ENCODE peak calls at places on chromosomes 6 and 20, in six cellular contexts. One of them, this sample, is unnamed.

GRCh38 chr20:45441746-45442145 is 25.8 kb downstream of the PIGT start:
- DNase-seq in iPS DF 6.9: no peak
- DNase-seq in HS-5: no peak
- DNase-seq in IMR-90: no peak
- DNase-seq in stimulated activated CD4-positive, alpha-beta T cell treated with anti-CD3 and anti-CD28 coated beads, Interleukin-15, amount 100 ng/mL, for 1 hour: no peak
- DNase-seq in GOT3: no peak
- DNase-seq in this sample: no peak

GRCh38 chr6:85594197-85594930 is 706 bp upstream of the SNX14 start:
- DNase-seq in GOT3: no peak
- DNase-seq in stimulated activated CD4-positive, alpha-beta T cell treated with anti-CD3 and anti-CD28 coated beads, Interleukin-15, amount 100 ng/mL, for 1 hour: peak; percentile 13
- DNase-seq in iPS DF 6.9: no peak
- DNase-seq in IMR-90: peak; percentile 30
- DNase-seq in HS-5: peak; percentile 13
- DNase-seq in this sample: peak; percentile 67

GRCh38 chr6:118912646-118913045 is 18.7 kb downstream of the ASF1A start:
- DNase-seq in IMR-90: no peak
- DNase-seq in iPS DF 6.9: no peak
- DNase-seq in stimulated activated CD4-positive, alpha-beta T cell treated with anti-CD3 and anti-CD28 coated beads, Interleukin-15, amount 100 ng/mL, for 1 hour: no peak
- DNase-seq in HS-5: no peak
- DNase-seq in GOT3: no peak
- DNase-seq in this sample: no peak

GRCh38 chr20:25233016-25233772 is 14.7 kb upstream of the PYGB start:
- DNase-seq in HS-5: no peak
- DNase-seq in IMR-90: peak; percentile 65
- DNase-seq in GOT3: no peak
- DNase-seq in iPS DF 6.9: no peak
- DNase-seq in stimulated activated CD4-positive, alpha-beta T cell treated with anti-CD3 and anti-CD28 coated beads, Interleukin-15, amount 100 ng/mL, for 1 hour: no peak
- DNase-seq in this sample: peak; percentile 86

GRCh38 chr6:25862199-25862598 is 11.8 kb downstream of the SLC17A3 start:
- DNase-seq in stimulated activated CD4-positive, alpha-beta T cell treated with anti-CD3 and anti-CD28 coated beads, Interleukin-15, amount 100 ng/mL, for 1 hour: no peak
- DNase-seq in iPS DF 6.9: no peak
- DNase-seq in HS-5: no peak
- DNase-seq in GOT3: no peak
- DNase-seq in IMR-90: no peak
- DNase-seq in this sample: no peak

GRCh38 chr6:152552616-152553209 is 84.4 kb downstream of the SYNE1 start:
- DNase-seq in GOT3: no peak
- DNase-seq in IMR-90: peak; percentile 77
- DNase-seq in stimulated activated CD4-positive, alpha-beta T cell treated with anti-CD3 and anti-CD28 coated beads, Interleukin-15, amount 100 ng/mL, for 1 hour: no peak
- DNase-seq in iPS DF 6.9: peak; percentile 54
- DNase-seq in HS-5: no peak
- DNase-seq in this sample: peak; percentile 74

GRCh38 chr6:113073611-113074191 is 726.6 kb downstream of the RFPL4B start:
- DNase-seq in iPS DF 6.9: no peak
- DNase-seq in stimulated activated CD4-positive, alpha-beta T cell treated with anti-CD3 and anti-CD28 coated beads, Interleukin-15, amount 100 ng/mL, for 1 hour: no peak
- DNase-seq in IMR-90: peak; percentile 74
- DNase-seq in GOT3: no peak
- DNase-seq in HS-5: peak; percentile 69
- DNase-seq in this sample: no peak

GRCh38 chr6:100915876-100916275 is 34.7 kb upstream of the ASCC3 start:
- DNase-seq in IMR-90: no peak
- DNase-seq in GOT3: no peak
- DNase-seq in stimulated activated CD4-positive, alpha-beta T cell treated with anti-CD3 and anti-CD28 coated beads, Interleukin-15, amount 100 ng/mL, for 1 hour: no peak
- DNase-seq in iPS DF 6.9: no peak
- DNase-seq in HS-5: no peak
- DNase-seq in this sample: no peak

GRCh38 chr6:46014511-46015118 is 1.0 kb downstream of the CLIC5 start:
- DNase-seq in iPS DF 6.9: no peak
- DNase-seq in GOT3: no peak
- DNase-seq in stimulated activated CD4-positive, alpha-beta T cell treated with anti-CD3 and anti-CD28 coated beads, Interleukin-15, amount 100 ng/mL, for 1 hour: peak; percentile 5
- DNase-seq in HS-5: no peak
- DNase-seq in IMR-90: no peak
- DNase-seq in this sample: no peak

GRCh38 chr6:53032853-53033252 is 32.4 kb upstream of the FBXO9 start:
- DNase-seq in stimulated activated CD4-positive, alpha-beta T cell treated with anti-CD3 and anti-CD28 coated beads, Interleukin-15, amount 100 ng/mL, for 1 hour: no peak
- DNase-seq in IMR-90: peak; percentile 67
- DNase-seq in HS-5: no peak
- DNase-seq in iPS DF 6.9: no peak
- DNase-seq in GOT3: no peak
- DNase-seq in this sample: no peak

GRCh38 chr20:43666376-43667328 is at the start of gene MYBL2:
- DNase-seq in iPS DF 6.9: no peak
- DNase-seq in GOT3: no peak
- DNase-seq in IMR-90: peak; percentile 45
- DNase-seq in stimulated activated CD4-positive, alpha-beta T cell treated with anti-CD3 and anti-CD28 coated beads, Interleukin-15, amount 100 ng/mL, for 1 hour: peak; percentile 55
- DNase-seq in HS-5: no peak
- DNase-seq in this sample: peak; percentile 74

GRCh38 chr6:119339941-119340456 is 9.6 kb downstream of the MAN1A1 start:
- DNase-seq in HS-5: no peak
- DNase-seq in iPS DF 6.9: no peak
- DNase-seq in GOT3: no peak
- DNase-seq in stimulated activated CD4-positive, alpha-beta T cell treated with anti-CD3 and anti-CD28 coated beads, Interleukin-15, amount 100 ng/mL, for 1 hour: no peak
- DNase-seq in IMR-90: no peak
- DNase-seq in this sample: no peak

GRCh38 chr6:69771158-69771906 is 25.5 kb downstream of the LMBRD1 start:
- DNase-seq in GOT3: no peak
- DNase-seq in stimulated activated CD4-positive, alpha-beta T cell treated with anti-CD3 and anti-CD28 coated beads, Interleukin-15, amount 100 ng/mL, for 1 hour: no peak
- DNase-seq in HS-5: no peak
- DNase-seq in iPS DF 6.9: no peak
- DNase-seq in IMR-90: no peak
- DNase-seq in this sample: no peak

GRCh38 chr20:63955281-63955845 is 853 bp downstream of the UCKL1 start:
- DNase-seq in IMR-90: no peak
- DNase-seq in HS-5: no peak
- DNase-seq in stimulated activated CD4-positive, alpha-beta T cell treated with anti-CD3 and anti-CD28 coated beads, Interleukin-15, amount 100 ng/mL, for 1 hour: no peak
- DNase-seq in GOT3: peak; percentile 62
- DNase-seq in iPS DF 6.9: no peak
- DNase-seq in this sample: peak; percentile 86

GRCh38 chr20:9269280-9269971 is 200.5 kb downstream of the PLCB4 start:
- DNase-seq in stimulated activated CD4-positive, alpha-beta T cell treated with anti-CD3 and anti-CD28 coated beads, Interleukin-15, amount 100 ng/mL, for 1 hour: no peak
- DNase-seq in HS-5: no peak
- DNase-seq in GOT3: no peak
- DNase-seq in IMR-90: peak; percentile 71
- DNase-seq in iPS DF 6.9: no peak
- DNase-seq in this sample: no peak

GRCh38 chr6:31479933-31480535 is 17.9 kb upstream of the MICB start:
- DNase-seq in HS-5: no peak
- DNase-seq in stimulated activated CD4-positive, alpha-beta T cell treated with anti-CD3 and anti-CD28 coated beads, Interleukin-15, amount 100 ng/mL, for 1 hour: no peak
- DNase-seq in GOT3: no peak
- DNase-seq in IMR-90: no peak
- DNase-seq in iPS DF 6.9: no peak
- DNase-seq in this sample: no peak

GRCh38 chr6:112044856-112045255 is 9.0 kb upstream of the CCN6 start:
- DNase-seq in IMR-90: peak; percentile 93
- DNase-seq in iPS DF 6.9: no peak
- DNase-seq in HS-5: peak; percentile 51
- DNase-seq in stimulated activated CD4-positive, alpha-beta T cell treated with anti-CD3 and anti-CD28 coated beads, Interleukin-15, amount 100 ng/mL, for 1 hour: no peak
- DNase-seq in GOT3: no peak
- DNase-seq in this sample: no peak

GRCh38 chr6:13077117-13077516 is 251.2 kb downstream of the TBC1D7 start:
- DNase-seq in IMR-90: no peak
- DNase-seq in stimulated activated CD4-positive, alpha-beta T cell treated with anti-CD3 and anti-CD28 coated beads, Interleukin-15, amount 100 ng/mL, for 1 hour: no peak
- DNase-seq in HS-5: no peak
- DNase-seq in GOT3: no peak
- DNase-seq in iPS DF 6.9: no peak
- DNase-seq in this sample: no peak

GRCh38 chr6:92791403-92791802 is 628.0 kb downstream of the EPHA7 start:
- DNase-seq in iPS DF 6.9: no peak
- DNase-seq in GOT3: no peak
- DNase-seq in HS-5: no peak
- DNase-seq in IMR-90: no peak
- DNase-seq in stimulated activated CD4-positive, alpha-beta T cell treated with anti-CD3 and anti-CD28 coated beads, Interleukin-15, amount 100 ng/mL, for 1 hour: no peak
- DNase-seq in this sample: no peak

GRCh38 chr6:138977646-138978167 is 10.3 kb downstream of the REPS1 start:
- DNase-seq in stimulated activated CD4-positive, alpha-beta T cell treated with anti-CD3 and anti-CD28 coated beads, Interleukin-15, amount 100 ng/mL, for 1 hour: no peak
- DNase-seq in GOT3: no peak
- DNase-seq in iPS DF 6.9: no peak
- DNase-seq in HS-5: no peak
- DNase-seq in IMR-90: no peak
- DNase-seq in this sample: no peak

GRCh38 chr20:271069-271468 is 13.5 kb downstream of the DEFB132 start:
- DNase-seq in IMR-90: no peak
- DNase-seq in iPS DF 6.9: no peak
- DNase-seq in HS-5: no peak
- DNase-seq in GOT3: no peak
- DNase-seq in stimulated activated CD4-positive, alpha-beta T cell treated with anti-CD3 and anti-CD28 coated beads, Interleukin-15, amount 100 ng/mL, for 1 hour: no peak
- DNase-seq in this sample: no peak

GRCh38 chr6:158801655-158802294 is 17.4 kb downstream of the EZR start:
- DNase-seq in stimulated activated CD4-positive, alpha-beta T cell treated with anti-CD3 and anti-CD28 coated beads, Interleukin-15, amount 100 ng/mL, for 1 hour: no peak
- DNase-seq in GOT3: no peak
- DNase-seq in iPS DF 6.9: no peak
- DNase-seq in IMR-90: no peak
- DNase-seq in HS-5: no peak
- DNase-seq in this sample: no peak

This sample was measured in upper lobe of right lung.